ENCODE peak calls at places on chromosomes 12 and 14, in six cellular contexts. V is A549; L is RPMI7951; O is CD8-positive, alpha-beta T cell; R is skeletal muscle cell; C is AG04450. A is an unnamed sample.

GRCh38 chr14:101185081-101185835 is 281.7 kb upstream of the RTL1 start:
- DNase-seq in V (no peak), L (no peak), O (no peak), R (no peak), C (no peak), A (no peak)

GRCh38 chr14:33103489-33103888 is 164.8 kb downstream of the NPAS3 start:
- DNase-seq in V (no peak), L (no peak), O (no peak), R (no peak), C (no peak), A (no peak)

GRCh38 chr14:95273041-95273978 is 46.4 kb downstream of the CLMN start:
- DNase-seq in V (no peak), L (no peak), O (no peak), R (no peak), C (no peak), A (no peak)

GRCh38 chr12:78239566-78239965 is 408.9 kb downstream of the NAV3 start:
- DNase-seq in V (no peak), L (no peak), O (no peak), R (no peak), C (no peak), A (no peak)

GRCh38 chr12:66129934-66130266 is 650 bp downstream of the LLPH start:
- DNase-seq in V (peak), L (no peak), O (no peak), R (no peak), C (no peak), A (no peak)

GRCh38 chr12:94863286-94863685 is 140.2 kb downstream of the NDUFA12 start:
- DNase-seq in V (no peak), L (no peak), O (no peak), R (no peak), C (no peak), A (no peak)

GRCh38 chr12:71837356-71837755 is 2.2 kb upstream of the TBC1D15 start:
- DNase-seq in V (no peak), L (no peak), O (no peak), R (no peak), C (no peak), A (no peak)

GRCh38 chr12:68446896-68447806 is 115.0 kb upstream of the MDM1 start:
- DNase-seq in V (no peak), L (no peak), O (no peak), R (no peak), C (no peak), A (no peak)

GRCh38 chr12:79006306-79006705 is 141.7 kb downstream of the SYT1 start:
- DNase-seq in V (peak), L (peak), O (no peak), R (peak), C (no peak), A (no peak)